ENCODE peak calls at places on chromosomes 6 and 20, in nine cellular contexts. W, T, J, D, L, M, U, Y and Z are unnamed samples. For H3K27me3, the result is how much of the 10 kb centered on the place peaks cover.

GRCh38 chr20:23043376-23043775 is 6.1 kb downstream of the THBD start:
- DNase-seq in Y (no peak), T (no peak), W (no peak), J (no peak), L (no peak), D (no peak), U (peak), M (no peak), Z (no peak)

GRCh38 chr6:37809144-37809543 is 10.4 kb upstream of the ZFAND3 start:
- DNase-seq in L (no peak), D (no peak), U (peak), J (peak), Y (no peak), W (peak), T (no peak), M (no peak), Z (peak)

GRCh38 chr20:62353289-62354030 is 13.7 kb downstream of the LAMA5 start:
- DNase-seq in D (peak), U (no peak), J (peak), W (no peak), L (no peak), M (no peak), T (peak), Y (no peak), Z (no peak)

GRCh38 chr6:123415844-123416468 is 220.8 kb downstream of the TRDN start:
- DNase-seq in L (no peak), D (no peak), M (peak), Y (peak), J (no peak), W (no peak), T (no peak), U (peak), Z (peak)

GRCh38 chr20:53492212-53492611 is 101.4 kb downstream of the ZNF217 start:
- DNase-seq in U (no peak), L (no peak), M (no peak), T (no peak), W (no peak), Y (no peak), D (no peak), J (no peak), Z (no peak)

GRCh38 chr6:170224694-170225660 is 65.9 kb downstream of the DLL1 start:
- DNase-seq in M (peak), J (no peak), W (no peak), U (peak), D (peak), Y (no peak), T (no peak), L (peak), Z (no peak)

GRCh38 chr6:162637317-162637716 is 90.2 kb downstream of the PRKN start:
- DNase-seq in M (no peak), U (no peak), Y (no peak), T (no peak), J (no peak), W (no peak), D (no peak), L (no peak), Z (no peak)

GRCh38 chr6:8736046-8736877 is 300.9 kb upstream of the SLC35B3 start:
- DNase-seq in Y (no peak), L (peak), W (no peak), D (no peak), U (no peak), J (no peak), M (no peak), T (no peak), Z (no peak)

GRCh38 chr20:51696304-51697118 is 71.7 kb downstream of the ATP9A start:
- DNase-seq in L (no peak), Y (no peak), M (peak), D (no peak), U (no peak), J (no peak), T (no peak), W (no peak), Z (peak)

GRCh38 chr6:43990627-43991619 is 136.3 kb downstream of the MRPL14 start:
- DNase-seq in J (no peak), L (peak), U (peak), M (peak), W (no peak), Y (no peak), D (no peak), T (peak), Z (no peak)

GRCh38 chr20:49052334-49052733 is 6.2 kb downstream of the CSE1L start:
- DNase-seq in W (no peak), Y (no peak), J (no peak), U (no peak), T (no peak), M (no peak), D (no peak), L (no peak), Z (no peak)

GRCh38 chr20:12699374-12700228 is 309.2 kb upstream of the SPTLC3 start:
- DNase-seq in M (peak), J (no peak), D (no peak), T (no peak), Y (no peak), L (no peak), U (peak), W (no peak), Z (no peak)

GRCh38 chr20:32397567-32398084 is 39.5 kb downstream of the ASXL1 start:
- DNase-seq in M (no peak), Y (no peak), J (no peak), D (no peak), T (no peak), U (no peak), W (no peak), L (no peak), Z (no peak)

GRCh38 chr6:6515691-6516607 is 72.6 kb upstream of the LY86 start:
- DNase-seq in L (no peak), Y (no peak), M (no peak), J (no peak), D (no peak), U (no peak), T (no peak), W (no peak), Z (no peak)

GRCh38 chr6:15089569-15090144 is 156.2 kb upstream of the JARID2 start:
- DNase-seq in W (no peak), L (no peak), U (peak), T (no peak), D (no peak), M (no peak), Y (no peak), J (no peak), Z (peak)

GRCh38 chr6:31559958-31560696 is 12.0 kb upstream of the LTA start:
- DNase-seq in L (peak), D (peak), W (peak), U (peak), T (peak), J (peak), M (peak), Y (peak), Z (peak)

GRCh38 chr6:37514377-37514776 is 14.7 kb upstream of the CCDC167 start:
- DNase-seq in U (no peak), W (no peak), Y (no peak), T (no peak), M (no peak), L (no peak), D (no peak), J (no peak), Z (no peak)

GRCh38 chr6:33882154-33882553 is 78.4 kb upstream of the MLN start:
- DNase-seq in W (peak), L (peak), Y (no peak), T (no peak), M (peak), U (peak), J (peak), D (no peak), Z (no peak)

GRCh38 chr6:15818491-15818890 is 155.7 kb upstream of the DTNBP1 start:
- DNase-seq in T (no peak), L (no peak), Y (no peak), M (no peak), U (no peak), D (no peak), J (no peak), W (no peak), Z (no peak)

GRCh38 chr6:136809461-136809860 is 12.9 kb upstream of the PEX7 start:
- DNase-seq in Y (no peak), U (no peak), M (no peak), J (no peak), D (no peak), W (no peak), L (no peak), T (no peak), Z (no peak)

GRCh38 chr6:31615748-31616147 is 714 bp downstream of the AIF1 start:
- DNase-seq in W (no peak), Y (no peak), U (no peak), D (no peak), J (no peak), M (peak), L (no peak), T (no peak), Z (no peak)

GRCh38 chr6:169070506-169071176 is 183.0 kb downstream of the THBS2 start:
- DNase-seq in D (peak), U (peak), Y (no peak), W (peak), J (peak), L (peak), M (peak), T (peak), Z (peak)

GRCh38 chr20:18571009-18571408 is 3.8 kb downstream of the SMIM26 start:
- DNase-seq in D (no peak), L (no peak), Y (no peak), T (no peak), W (no peak), J (no peak), U (no peak), M (no peak), Z (no peak)

GRCh38 chr20:18567739-18568091 is 483 bp downstream of the SMIM26 start:
- DNase-seq in W (no peak), D (no peak), M (no peak), U (no peak), Y (no peak), T (no peak), J (no peak), L (no peak), Z (no peak)

GRCh38 chr20:18571578-18571977 is 4.3 kb downstream of the SMIM26 start:
- DNase-seq in L (no peak), M (no peak), W (no peak), T (no peak), D (no peak), J (no peak), U (no peak), Y (no peak), Z (no peak)

GRCh38 chr20:18566892-18567738 is at the start of gene SMIM26:
- DNase-seq in W (peak), L (peak), M (peak), U (peak), T (peak), J (peak), Y (peak), D (peak), Z (peak)
- H3K4me3 ChIP-seq in W (peak), L (peak), M (peak), U (peak), T (peak), J (peak), Y (peak), D (peak), Z (peak)

DNA sequence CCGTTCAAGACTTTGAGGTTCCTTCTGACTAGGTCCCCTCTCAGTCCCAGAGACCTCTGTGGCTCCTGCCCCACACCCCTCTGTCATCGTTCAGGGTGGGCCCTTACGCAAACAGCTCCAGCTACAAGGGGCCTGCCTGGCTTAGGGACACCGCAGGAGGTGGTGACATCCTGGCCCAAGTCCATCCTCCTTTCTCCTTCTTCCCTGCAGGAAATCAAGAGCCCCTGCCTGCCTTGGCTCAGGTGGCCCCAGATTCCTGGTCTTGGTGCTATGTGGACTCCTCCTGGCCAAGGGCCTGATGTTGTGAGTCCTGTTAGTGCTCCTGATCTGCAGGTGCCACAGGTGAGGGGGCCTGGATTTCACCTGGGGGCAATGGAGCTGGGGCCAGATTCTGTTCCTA is 8.1 kb downstream of the TREML4 start:
- DNase-seq in M (no peak), D (no peak), T (no peak), U (no peak), Y (no peak), J (no peak), L (no peak), W (no peak), Z (no peak)
- H3K27me3 ChIP-seq in M (under half), D (under half), T (under half), U (under half), Y (under half), J (under half), L (under half), W (half or more), Z (under half)

DNA sequence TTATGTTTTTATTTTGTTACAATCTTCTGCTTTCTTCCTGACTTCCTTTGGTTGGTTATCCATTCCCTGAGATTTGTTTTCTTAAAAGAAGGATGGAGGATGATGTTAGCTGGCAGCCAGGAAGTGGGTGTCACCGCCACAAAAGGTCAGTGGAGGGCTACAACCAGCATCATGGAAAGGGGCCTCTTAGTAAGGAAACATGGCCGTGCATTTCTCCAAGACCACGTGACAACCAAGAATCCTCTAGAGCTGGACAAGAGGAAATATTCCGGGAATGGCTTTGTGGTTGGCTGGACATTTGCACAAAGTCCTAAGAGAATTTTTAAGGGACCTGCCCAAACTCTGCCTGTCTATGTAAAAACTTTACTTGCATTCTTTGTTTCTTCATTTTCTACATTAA is 400.0 kb upstream of the MARCKS start:
- DNase-seq in D (no peak), W (no peak), M (peak), L (peak), Y (no peak), J (no peak), U (no peak), T (peak), Z (no peak)
- H3K27ac ChIP-seq in D (peak), W (no peak), M (peak), L (no peak), Y (no peak), J (no peak), U (no peak), T (no peak), Z (no peak)

DNA sequence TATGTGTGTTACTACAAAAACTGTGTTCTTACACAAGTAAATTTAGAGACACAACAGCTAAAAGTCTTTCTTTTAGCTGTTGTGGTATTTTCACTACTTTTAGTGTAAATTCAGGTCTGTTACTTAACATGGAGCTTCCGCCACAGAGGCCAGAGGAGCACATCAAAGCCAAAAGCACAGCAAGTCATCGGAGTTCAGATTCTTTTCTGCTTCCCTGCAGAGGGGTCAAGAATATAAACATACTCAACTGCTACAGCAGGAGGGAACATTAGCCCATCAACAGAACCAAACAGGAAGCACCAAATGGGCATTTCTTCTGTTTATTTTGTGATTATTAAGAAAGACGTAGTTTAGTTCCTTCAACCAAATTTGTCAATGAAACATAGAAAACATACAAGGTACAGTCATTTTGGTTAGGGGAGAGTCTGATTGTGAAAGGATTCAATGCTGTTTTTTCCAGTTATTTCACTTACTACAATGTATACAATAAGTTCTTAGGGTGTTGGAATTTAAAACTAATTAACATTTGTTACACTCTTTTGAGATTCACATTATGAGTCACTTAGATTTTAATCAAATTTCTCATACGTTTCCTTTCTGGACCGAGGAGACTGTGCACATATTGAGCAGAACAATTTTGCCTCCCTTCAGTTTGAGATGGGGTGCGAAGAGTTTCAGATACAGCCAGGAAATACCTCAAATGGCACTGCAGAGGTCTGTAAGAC is 42.8 kb upstream of the DSE start:
- DNase-seq in Y (no peak), L (no peak), T (no peak), M (no peak), W (no peak), U (no peak), J (no peak), D (no peak), Z (no peak)
- H3K4me3 ChIP-seq in Y (no peak), L (no peak), T (no peak), M (no peak), W (no peak), U (no peak), J (no peak), D (no peak), Z (no peak)

DNA sequence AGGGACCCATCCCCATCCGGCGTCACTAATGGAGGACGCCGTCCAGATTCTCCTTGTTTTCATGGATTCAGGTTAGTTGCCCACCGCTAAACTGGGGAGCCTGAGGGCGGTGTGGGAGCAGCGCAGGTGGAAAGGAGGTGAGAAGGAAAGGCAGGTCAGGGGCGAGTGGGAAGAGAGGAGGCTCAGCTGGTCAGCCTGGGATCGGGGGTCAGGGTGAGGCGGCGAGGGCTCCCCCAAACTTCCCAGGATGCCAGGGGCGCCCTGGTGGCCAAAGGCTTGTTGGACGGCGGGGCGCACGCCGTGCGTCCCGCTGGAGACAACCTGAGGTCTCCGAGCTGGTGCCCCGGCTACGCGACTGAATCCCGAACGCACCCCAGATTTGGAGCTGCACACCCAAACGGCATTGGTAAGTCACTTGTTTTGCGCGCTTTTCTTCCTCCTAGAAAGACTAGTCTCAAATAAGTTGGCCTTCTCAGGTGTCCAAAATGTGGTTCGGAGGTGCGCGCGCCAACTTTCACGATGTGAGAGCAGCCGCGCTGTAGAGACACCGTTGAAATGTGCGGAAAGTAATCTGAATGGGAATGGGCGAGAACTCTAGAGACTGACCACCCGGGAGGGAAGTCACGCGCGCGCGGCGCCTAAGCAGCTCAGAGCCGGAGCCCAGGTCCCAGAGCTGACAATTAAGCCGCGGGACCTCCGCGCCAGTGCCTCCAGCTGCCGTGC is 9.7 kb downstream of the GNAS-AS1 start:
- DNase-seq in W (no peak), T (no peak), Y (no peak), M (no peak), D (no peak), U (no peak), L (no peak), J (no peak), Z (no peak)
- H3K27me3 ChIP-seq in W (half or more), T (under half), Y (half or more), M (half or more), D (under half), U (under half), L (under half), J (under half), Z (under half)

GRCh38 chr6:53744321-53744720 is 50.5 kb upstream of the LRRC1 start:
- DNase-seq in U (no peak), Y (no peak), D (no peak), T (no peak), W (no peak), L (no peak), J (no peak), M (peak), Z (no peak)
- H3K27ac ChIP-seq in U (no peak), Y (no peak), D (no peak), T (no peak), W (no peak), L (no peak), J (no peak), M (peak), Z (no peak)